ENCODE peak calls at places on chromosomes 3 and 15, in nine cellular contexts. V, L, W, B, M, D, I, J and Z are unnamed samples.

GRCh38 chr3:179446501-179446900 is 4.8 kb downstream of the GNB4 start:
- DNase-seq in D (no peak), I (no peak), B (no peak), V (no peak), M (no peak), J (no peak), L (no peak), W (no peak), Z (no peak)

GRCh38 chr3:43327184-43327950 is 41.0 kb downstream of the SNRK start:
- DNase-seq in W (no peak), L (no peak), I (no peak), V (no peak), J (no peak), D (peak), M (no peak), B (no peak), Z (no peak)

GRCh38 chr3:25182794-25183193 is 245.3 kb upstream of the RARB start:
- DNase-seq in V (no peak), I (no peak), M (no peak), W (no peak), D (no peak), J (no peak), L (no peak), B (no peak), Z (no peak)

GRCh38 chr15:99731336-99732267 is 1.6 kb downstream of the LYSMD4 start:
- DNase-seq in D (no peak), L (no peak), J (peak), I (no peak), B (no peak), M (no peak), V (no peak), W (no peak), Z (peak)

GRCh38 chr3:171055336-171056178 is 29.0 kb upstream of the SLC2A2 start:
- DNase-seq in J (no peak), B (no peak), D (no peak), V (no peak), L (no peak), I (no peak), W (no peak), M (no peak), Z (no peak)

GRCh38 chr3:154926721-154927120 is 153.4 kb upstream of the MME start:
- DNase-seq in B (no peak), M (no peak), I (no peak), D (no peak), J (no peak), V (no peak), L (no peak), W (no peak), Z (no peak)

GRCh38 chr15:57334257-57334656 is 42.0 kb upstream of the CGNL1 start:
- DNase-seq in D (peak), M (no peak), J (no peak), L (peak), V (no peak), B (no peak), W (no peak), I (no peak), Z (peak)

GRCh38 chr3:115855911-115856310 is 232.6 kb downstream of the GAP43 start:
- DNase-seq in V (no peak), L (no peak), B (no peak), M (no peak), W (no peak), I (no peak), J (no peak), D (no peak), Z (no peak)

GRCh38 chr3:148975277-148975676 is 16.1 kb upstream of the GYG1 start:
- DNase-seq in D (no peak), I (no peak), B (no peak), W (no peak), V (no peak), J (no peak), M (no peak), L (no peak), Z (no peak)

GRCh38 chr3:17639765-17640164 is 102.7 kb downstream of the TBC1D5 start:
- DNase-seq in I (no peak), D (peak), L (peak), J (no peak), V (no peak), W (no peak), B (no peak), M (no peak), Z (no peak)

GRCh38 chr15:35514759-35515158 is 31.2 kb downstream of the DPH6 start:
- DNase-seq in D (no peak), B (no peak), W (no peak), L (no peak), I (no peak), V (no peak), M (no peak), J (no peak), Z (no peak)

GRCh38 chr3:185195652-185196051 is 42.8 kb upstream of the C3orf70 start:
- DNase-seq in B (no peak), I (no peak), L (no peak), W (no peak), D (no peak), M (no peak), J (no peak), V (no peak), Z (no peak)

GRCh38 chr15:64865998-64866520 is 24.3 kb downstream of the PLEKHO2 start:
- DNase-seq in D (no peak), L (peak), V (no peak), B (no peak), J (no peak), M (no peak), I (no peak), W (no peak), Z (peak)

GRCh38 chr15:28051920-28052633 is 47.0 kb downstream of the OCA2 start:
- DNase-seq in L (no peak), W (no peak), I (no peak), D (no peak), J (no peak), B (no peak), V (no peak), M (no peak), Z (no peak)

GRCh38 chr15:71015342-71015741 is 99.9 kb upstream of the THSD4 start:
- DNase-seq in I (no peak), W (no peak), M (no peak), L (no peak), B (no peak), V (no peak), D (no peak), J (no peak), Z (no peak)

GRCh38 chr3:68931406-68932149 is 769 bp downstream of the TAFA4 start:
- DNase-seq in B (no peak), I (no peak), J (no peak), W (no peak), L (no peak), D (no peak), V (no peak), M (no peak), Z (peak)

GRCh38 chr3:63968612-63969350 is 54.5 kb downstream of the PSMD6 start:
- DNase-seq in I (no peak), M (no peak), J (no peak), D (no peak), V (no peak), L (no peak), B (no peak), W (no peak), Z (no peak)

GRCh38 chr15:65930134-65930533 is 60.8 kb downstream of the RAB11A start:
- DNase-seq in D (no peak), M (no peak), J (no peak), I (no peak), B (no peak), W (no peak), L (no peak), V (no peak), Z (no peak)

GRCh38 chr15:46110755-46111154 is 475.9 kb downstream of the SQOR start:
- DNase-seq in W (no peak), L (no peak), D (no peak), M (no peak), V (no peak), I (no peak), J (no peak), B (no peak), Z (no peak)

GRCh38 chr3:70606018-70606417 is 293.6 kb upstream of the MDFIC2 start:
- DNase-seq in W (no peak), L (no peak), M (no peak), D (no peak), V (no peak), J (no peak), I (no peak), B (no peak), Z (no peak)

GRCh38 chr15:67885848-67886247 is 46.0 kb upstream of the RNU6-1 start:
- DNase-seq in M (no peak), D (no peak), V (no peak), L (no peak), J (no peak), B (no peak), W (no peak), I (no peak), Z (no peak)

GRCh38 chr3:63864008-63864871 is 573 bp downstream of the ATXN7 start:
- DNase-seq in J (no peak), I (peak), M (peak), B (no peak), L (peak), W (no peak), V (no peak), D (peak), Z (peak)

GRCh38 chr3:45199837-45200648 is 26.0 kb downstream of the TMEM158 start:
- DNase-seq in B (no peak), D (no peak), I (no peak), L (peak), J (no peak), V (no peak), M (no peak), W (no peak), Z (peak)

GRCh38 chr3:120646771-120647449 is 35.1 kb downstream of the HGD start:
- DNase-seq in V (no peak), L (no peak), M (no peak), W (no peak), J (no peak), I (no peak), D (no peak), B (no peak), Z (no peak)

GRCh38 chr3:114440700-114441099 is 146.9 kb downstream of the TIGIT start:
- DNase-seq in W (no peak), V (no peak), I (no peak), J (no peak), D (no peak), M (no peak), B (no peak), L (no peak), Z (no peak)

GRCh38 chr3:10712121-10712520 is 103.9 kb upstream of the SLC6A11 start:
- DNase-seq in L (no peak), M (no peak), W (no peak), I (no peak), B (no peak), J (no peak), V (no peak), D (no peak), Z (no peak)

GRCh38 chr3:149678365-149678948 is 20.6 kb upstream of the WWTR1 start:
- DNase-seq in J (no peak), I (no peak), B (no peak), M (no peak), V (no peak), W (no peak), D (no peak), L (no peak), Z (peak)

GRCh38 chr3:74693696-74694393 is 79.4 kb upstream of the CNTN3 start:
- DNase-seq in J (no peak), I (no peak), W (no peak), M (no peak), V (no peak), D (no peak), B (no peak), L (no peak), Z (no peak)

GRCh38 chr15:80611543-80612080 is 83.5 kb upstream of the ABHD17C start:
- DNase-seq in D (no peak), B (no peak), L (no peak), M (no peak), J (peak), I (no peak), W (no peak), V (no peak), Z (no peak)

GRCh38 chr3:124846189-124846588 is 41.0 kb downstream of the ITGB5 start:
- DNase-seq in J (no peak), I (no peak), V (no peak), M (no peak), D (peak), B (no peak), L (no peak), W (no peak), Z (no peak)

GRCh38 chr15:87896926-87897325 is 359.6 kb downstream of the NTRK3 start:
- DNase-seq in B (no peak), L (no peak), M (no peak), V (no peak), D (no peak), J (no peak), W (no peak), I (no peak), Z (no peak)

GRCh38 chr15:41930221-41930866 is 36.5 kb upstream of the SPTBN5 start:
- DNase-seq in M (no peak), D (no peak), I (no peak), V (no peak), W (no peak), B (no peak), J (no peak), L (peak), Z (no peak)

GRCh38 chr3:195247863-195248189 is 23.1 kb downstream of the XXYLT1 start:
- DNase-seq in V (no peak), W (no peak), J (no peak), L (peak), B (peak), I (no peak), D (no peak), M (no peak), Z (no peak)

GRCh38 chr3:104873331-104873730 is 493.4 kb upstream of the ALCAM start:
- DNase-seq in B (no peak), W (no peak), D (no peak), I (no peak), L (no peak), M (no peak), V (no peak), J (no peak), Z (no peak)

GRCh38 chr15:75902129-75902557 is 1.5 kb upstream of the FBXO22 start:
- DNase-seq in J (no peak), I (no peak), W (no peak), M (no peak), D (no peak), V (no peak), B (no peak), L (no peak), Z (peak)

GRCh38 chr3:71541313-71541712 is 42.2 kb downstream of the FOXP1 start:
- DNase-seq in L (no peak), W (no peak), M (no peak), V (no peak), B (no peak), J (no peak), D (no peak), I (no peak), Z (no peak)

GRCh38 chr15:27873825-27874224 is 225.3 kb downstream of the OCA2 start:
- DNase-seq in I (no peak), W (no peak), J (no peak), M (no peak), L (no peak), D (no peak), B (no peak), V (no peak), Z (no peak)

GRCh38 chr3:143165211-143165610 is 45.6 kb downstream of the CHST2 start:
- DNase-seq in W (no peak), J (no peak), M (no peak), B (no peak), D (no peak), I (no peak), V (no peak), L (no peak), Z (no peak)